ENCODE peak calls at places on chromosomes 4 and X, in six cellular contexts. One of them, this sample, is unnamed.

GRCh38 chr4:99447079-99447478 is 11.9 kb upstream of the ADH7 start:
- DNase-seq in bronchial epithelial cell: peak
- DNase-seq in left ventricle myocardium inferior: no peak
- DNase-seq in AG09309: peak
- DNase-seq in tibial nerve: no peak
- DNase-seq in AG10803: peak
- DNase-seq in this sample: no peak

GRCh38 chr4:146212781-146213180 is 1.6 kb upstream of the REELD1 start:
- DNase-seq in bronchial epithelial cell: no peak
- DNase-seq in left ventricle myocardium inferior: no peak
- DNase-seq in AG09309: no peak
- DNase-seq in tibial nerve: no peak
- DNase-seq in AG10803: no peak
- DNase-seq in this sample: no peak

GRCh38 chr4:133555671-133556070 is 406.6 kb downstream of the PCDH10 start:
- DNase-seq in bronchial epithelial cell: no peak
- DNase-seq in left ventricle myocardium inferior: no peak
- DNase-seq in AG09309: no peak
- DNase-seq in tibial nerve: no peak
- DNase-seq in AG10803: no peak
- DNase-seq in this sample: no peak

GRCh38 chrX:139751053-139751452 is 43.1 kb upstream of the MCF2 start:
- DNase-seq in bronchial epithelial cell: no peak
- DNase-seq in left ventricle myocardium inferior: no peak
- DNase-seq in AG09309: no peak
- DNase-seq in tibial nerve: no peak
- DNase-seq in AG10803: no peak
- DNase-seq in this sample: no peak

GRCh38 chrX:88991583-88992132 is 244.6 kb downstream of the CPXCR1 start:
- DNase-seq in bronchial epithelial cell: no peak
- DNase-seq in left ventricle myocardium inferior: no peak
- DNase-seq in AG09309: no peak
- DNase-seq in tibial nerve: no peak
- DNase-seq in AG10803: no peak
- DNase-seq in this sample: no peak

GRCh38 chr4:104631000-104631399 is 136.3 kb upstream of the CXXC4 start:
- DNase-seq in bronchial epithelial cell: no peak
- DNase-seq in left ventricle myocardium inferior: no peak
- DNase-seq in AG09309: no peak
- DNase-seq in tibial nerve: no peak
- DNase-seq in AG10803: no peak
- DNase-seq in this sample: no peak

GRCh38 chrX:39759526-39760224 is 338.1 kb downstream of the BCOR start:
- DNase-seq in bronchial epithelial cell: no peak
- DNase-seq in left ventricle myocardium inferior: peak
- DNase-seq in AG09309: no peak
- DNase-seq in tibial nerve: peak
- DNase-seq in AG10803: peak
- DNase-seq in this sample: peak

GRCh38 chr4:19472669-19473068 is 779.0 kb upstream of the SLIT2 start:
- DNase-seq in bronchial epithelial cell: no peak
- DNase-seq in left ventricle myocardium inferior: no peak
- DNase-seq in AG09309: no peak
- DNase-seq in tibial nerve: no peak
- DNase-seq in AG10803: peak
- DNase-seq in this sample: no peak

GRCh38 chrX:39791691-39792090 is 306.1 kb downstream of the BCOR start:
- DNase-seq in bronchial epithelial cell: no peak
- DNase-seq in left ventricle myocardium inferior: no peak
- DNase-seq in AG09309: no peak
- DNase-seq in tibial nerve: no peak
- DNase-seq in AG10803: no peak
- DNase-seq in this sample: no peak

GRCh38 chrX:33336783-33337182 is 125.4 kb upstream of the DMD start:
- DNase-seq in bronchial epithelial cell: peak
- DNase-seq in left ventricle myocardium inferior: no peak
- DNase-seq in AG09309: no peak
- DNase-seq in tibial nerve: peak
- DNase-seq in AG10803: no peak
- DNase-seq in this sample: no peak

GRCh38 chr4:26144526-26145167 is 176.2 kb upstream of the RBPJ start:
- DNase-seq in bronchial epithelial cell: no peak
- DNase-seq in left ventricle myocardium inferior: no peak
- DNase-seq in AG09309: no peak
- DNase-seq in tibial nerve: no peak
- DNase-seq in AG10803: peak
- DNase-seq in this sample: peak

DNA sequence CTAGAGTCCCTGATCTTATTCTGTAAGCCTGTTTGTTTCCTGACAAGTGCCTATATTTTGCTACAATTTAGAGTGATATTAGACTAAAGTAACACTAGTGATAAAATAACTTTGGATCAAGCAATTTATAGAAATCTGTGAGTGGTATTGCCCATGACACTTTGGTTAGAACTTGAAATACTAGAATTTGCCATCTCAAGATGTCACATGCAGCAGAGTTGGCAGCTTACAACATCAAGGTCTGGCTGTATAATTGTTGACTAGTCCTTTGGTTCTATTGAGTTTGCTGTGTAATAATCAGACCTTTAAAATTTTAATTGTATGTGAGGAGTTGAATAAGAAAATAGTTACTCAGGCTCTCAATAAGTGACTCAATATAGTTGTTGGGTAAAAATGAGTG is 167.1 kb downstream of the RAPGEF2 start:
- DNase-seq in bronchial epithelial cell: no peak
- DNase-seq in left ventricle myocardium inferior: no peak
- DNase-seq in AG09309: no peak
- DNase-seq in tibial nerve: no peak
- DNase-seq in AG10803: no peak
- DNase-seq in this sample: no peak
- TF ChIP-seq CTCF in bronchial epithelial cell: no peak
- TF ChIP-seq CTCF in left ventricle myocardium inferior: no peak
- TF ChIP-seq CTCF in AG09309: no peak
- TF ChIP-seq CTCF in tibial nerve: no peak
- TF ChIP-seq CTCF in AG10803: no peak
- TF ChIP-seq CTCF in this sample: no peak

GRCh38 chrX:107542500-107542899 is 85.8 kb upstream of the PRPS1 start:
- DNase-seq in bronchial epithelial cell: peak
- DNase-seq in left ventricle myocardium inferior: no peak
- DNase-seq in AG09309: no peak
- DNase-seq in tibial nerve: no peak
- DNase-seq in AG10803: peak
- DNase-seq in this sample: peak
- TF ChIP-seq CTCF in bronchial epithelial cell: peak
- TF ChIP-seq CTCF in left ventricle myocardium inferior: no peak
- TF ChIP-seq CTCF in AG09309: peak
- TF ChIP-seq CTCF in tibial nerve: no peak
- TF ChIP-seq CTCF in AG10803: peak
- TF ChIP-seq CTCF in this sample: peak

GRCh38 chr4:154349829-154350228 is 141.8 kb downstream of the DCHS2 start:
- DNase-seq in bronchial epithelial cell: peak
- DNase-seq in left ventricle myocardium inferior: no peak
- DNase-seq in AG09309: no peak
- DNase-seq in tibial nerve: no peak
- DNase-seq in AG10803: peak
- DNase-seq in this sample: peak

GRCh38 chr4:154345359-154345758 is 146.2 kb downstream of the DCHS2 start:
- DNase-seq in bronchial epithelial cell: no peak
- DNase-seq in left ventricle myocardium inferior: no peak
- DNase-seq in AG09309: no peak
- DNase-seq in tibial nerve: no peak
- DNase-seq in AG10803: no peak
- DNase-seq in this sample: no peak

GRCh38 chr4:154344686-154345085 is 146.9 kb downstream of the DCHS2 start:
- DNase-seq in bronchial epithelial cell: no peak
- DNase-seq in left ventricle myocardium inferior: no peak
- DNase-seq in AG09309: no peak
- DNase-seq in tibial nerve: no peak
- DNase-seq in AG10803: no peak
- DNase-seq in this sample: no peak

GRCh38 chr4:154348657-154349056 is 142.9 kb downstream of the DCHS2 start:
- DNase-seq in bronchial epithelial cell: no peak
- DNase-seq in left ventricle myocardium inferior: no peak
- DNase-seq in AG09309: no peak
- DNase-seq in tibial nerve: no peak
- DNase-seq in AG10803: no peak
- DNase-seq in this sample: no peak
- TF ChIP-seq CTCF in bronchial epithelial cell: no peak
- TF ChIP-seq CTCF in left ventricle myocardium inferior: no peak
- TF ChIP-seq CTCF in AG09309: peak
- TF ChIP-seq CTCF in tibial nerve: no peak
- TF ChIP-seq CTCF in AG10803: no peak
- TF ChIP-seq CTCF in this sample: no peak

GRCh38 chr4:7771541-7772507 is 167.8 kb downstream of the AFAP1 start:
- DNase-seq in bronchial epithelial cell: no peak
- DNase-seq in left ventricle myocardium inferior: no peak
- DNase-seq in AG09309: no peak
- DNase-seq in tibial nerve: no peak
- DNase-seq in AG10803: no peak
- DNase-seq in this sample: no peak
- TF ChIP-seq CTCF in bronchial epithelial cell: no peak
- TF ChIP-seq CTCF in left ventricle myocardium inferior: no peak
- TF ChIP-seq CTCF in AG09309: no peak
- TF ChIP-seq CTCF in tibial nerve: no peak
- TF ChIP-seq CTCF in AG10803: no peak
- TF ChIP-seq CTCF in this sample: no peak

DNA sequence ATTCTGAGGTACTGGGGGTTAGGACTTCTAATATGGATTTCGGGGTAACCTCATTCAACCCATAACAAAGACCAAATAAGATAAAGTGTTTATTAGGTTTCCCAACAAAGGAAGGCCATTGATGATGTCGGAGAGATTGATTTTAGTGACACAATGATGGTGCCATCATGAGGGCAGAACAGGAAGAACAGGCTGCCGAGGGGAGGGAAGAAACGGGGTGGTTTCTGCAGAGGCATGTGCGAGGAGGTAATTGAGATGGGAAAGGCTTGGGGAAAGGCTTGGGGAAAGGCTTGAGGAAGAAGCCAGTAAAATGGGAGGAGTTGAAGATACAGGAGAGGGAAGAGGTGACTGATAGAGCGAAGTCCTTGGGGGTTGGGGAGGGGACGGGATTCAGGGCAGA is 6.2 kb downstream of the HPSE start:
- DNase-seq in bronchial epithelial cell: no peak
- DNase-seq in left ventricle myocardium inferior: no peak
- DNase-seq in AG09309: no peak
- DNase-seq in tibial nerve: no peak
- DNase-seq in AG10803: no peak
- DNase-seq in this sample: no peak
- TF ChIP-seq CTCF in bronchial epithelial cell: no peak
- TF ChIP-seq CTCF in left ventricle myocardium inferior: no peak
- TF ChIP-seq CTCF in AG09309: peak
- TF ChIP-seq CTCF in tibial nerve: no peak
- TF ChIP-seq CTCF in AG10803: no peak
- TF ChIP-seq CTCF in this sample: no peak

GRCh38 chr4:112214397-112215264 is 17.0 kb upstream of the AP1AR start:
- DNase-seq in bronchial epithelial cell: peak
- DNase-seq in left ventricle myocardium inferior: no peak
- DNase-seq in AG09309: no peak
- DNase-seq in tibial nerve: no peak
- DNase-seq in AG10803: peak
- DNase-seq in this sample: peak
- TF ChIP-seq CTCF in bronchial epithelial cell: peak
- TF ChIP-seq CTCF in left ventricle myocardium inferior: peak
- TF ChIP-seq CTCF in AG09309: peak
- TF ChIP-seq CTCF in tibial nerve: peak
- TF ChIP-seq CTCF in AG10803: peak
- TF ChIP-seq CTCF in this sample: peak

DNA sequence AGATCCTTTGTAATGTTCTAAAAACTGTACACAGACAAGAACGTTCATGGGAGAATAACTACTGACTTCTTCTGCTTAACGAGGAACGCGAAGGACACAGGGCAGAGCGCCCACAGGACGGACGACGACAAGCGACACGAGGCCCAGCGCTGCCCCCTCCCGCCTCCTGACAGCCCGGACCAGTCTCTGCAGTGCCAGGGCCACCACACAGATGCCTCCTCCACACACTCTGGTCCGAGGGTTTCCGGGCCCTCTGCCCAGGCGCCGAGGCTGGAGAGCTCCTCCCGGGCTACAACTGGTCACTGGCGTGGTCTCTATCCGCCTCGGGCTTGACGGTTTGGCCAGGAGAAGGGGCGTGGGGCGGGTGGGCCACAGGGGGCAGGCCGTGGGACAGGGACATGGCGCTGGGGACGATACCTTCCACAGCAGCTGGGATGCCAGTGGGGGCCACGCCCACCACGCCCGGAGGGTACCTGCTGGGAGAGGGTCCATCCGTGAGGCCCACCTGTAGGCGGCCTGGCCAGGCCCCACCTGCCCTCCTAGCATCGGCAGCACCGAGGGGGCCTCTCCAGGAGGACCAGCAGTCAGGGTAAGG is 36.9 kb downstream of the CTBP1 start:
- DNase-seq in bronchial epithelial cell: no peak
- DNase-seq in left ventricle myocardium inferior: peak
- DNase-seq in AG09309: no peak
- DNase-seq in tibial nerve: no peak
- DNase-seq in AG10803: no peak
- DNase-seq in this sample: no peak
- TF ChIP-seq CTCF in bronchial epithelial cell: no peak
- TF ChIP-seq CTCF in left ventricle myocardium inferior: no peak
- TF ChIP-seq CTCF in AG09309: no peak
- TF ChIP-seq CTCF in tibial nerve: no peak
- TF ChIP-seq CTCF in AG10803: no peak
- TF ChIP-seq CTCF in this sample: no peak

This sample was measured in foreskin fibroblast.